ENCODE peak calls at places on chromosomes 4 and X, in nine cellular contexts. L, V, I, R, X, D, M, J and G are unnamed samples.

GRCh38 chr4:165716472-165716871 is 156.6 kb upstream of the TLL1 start:
- DNase-seq in V (no peak), D (no peak), M (no peak), X (no peak), J (no peak), I (no peak), L (no peak), R (no peak), G (no peak)

GRCh38 chrX:72243472-72243871 is 4.6 kb upstream of the ERCC6L start:
- DNase-seq in R (no peak), M (no peak), I (no peak), D (peak; percentile 44), L (no peak), V (no peak), J (no peak), X (no peak), G (no peak)

GRCh38 chr4:124973716-124974115 is 261.2 kb upstream of the ANKRD50 start:
- DNase-seq in X (no peak), D (no peak), V (no peak), J (no peak), R (no peak), L (no peak), I (no peak), M (no peak), G (no peak)

GRCh38 chrX:71652405-71652804 is 14.9 kb upstream of the LOC101059915 start:
- DNase-seq in J (no peak), D (peak; percentile 56), V (no peak), I (peak; percentile 59), R (peak; percentile 6), M (peak; percentile 16), L (peak; percentile 51), X (no peak), G (no peak)

GRCh38 chrX:151359931-151360871 is 36.8 kb upstream of the VMA21 start:
- DNase-seq in R (no peak), D (no peak), M (no peak), J (peak; percentile 64), I (peak; percentile 55), X (peak; percentile 66), V (peak; percentile 36), L (peak; percentile 51), G (no peak)

GRCh38 chrX:49844622-49845021 is 15.5 kb downstream of the PAGE4 start:
- DNase-seq in R (no peak), J (no peak), D (no peak), X (no peak), I (no peak), L (no peak), M (no peak), V (no peak), G (no peak)

GRCh38 chrX:1418901-1419544 is 27.1 kb upstream of the SLC25A6 start:
- DNase-seq in I (no peak), D (no peak), R (no peak), J (no peak), V (no peak), X (peak; percentile 62), L (no peak), M (no peak), G (no peak)

GRCh38 chrX:155211208-155211607 is 5.1 kb upstream of the VBP1 start:
- DNase-seq in V (no peak), L (no peak), M (no peak), I (no peak), R (no peak), X (no peak), J (no peak), D (no peak), G (no peak)

GRCh38 chr4:76781698-76782595 is 116.0 kb downstream of the SOWAHB start:
- DNase-seq in D (peak; percentile 97), M (peak; percentile 84), R (peak; percentile 62), I (no peak), L (no peak), V (no peak), X (no peak), J (peak; percentile 47), G (peak; percentile 82)

GRCh38 chrX:99172958-99173357 is 1237.1 kb downstream of the PCDH19 start:
- DNase-seq in I (no peak), R (no peak), X (no peak), M (no peak), V (no peak), L (no peak), D (no peak), J (peak; percentile 39), G (no peak)

GRCh38 chrX:140091276-140091886 is 126.1 kb upstream of the CXorf66 start:
- DNase-seq in R (no peak), L (no peak), J (peak; percentile 58), D (no peak), I (peak; percentile 39), V (peak; percentile 42), X (peak; percentile 67), M (no peak), G (no peak)

GRCh38 chr4:47836655-47837581 is 949 bp downstream of the CORIN start:
- DNase-seq in I (peak; percentile 88), L (peak; percentile 77), J (peak; percentile 92), D (peak; percentile 84), M (peak; percentile 37), R (peak; percentile 55), V (peak; percentile 59), X (peak; percentile 89), G (no peak)

GRCh38 chrX:19448077-19448476 is 67.2 kb downstream of the MAP3K15 start:
- DNase-seq in I (no peak), X (no peak), J (no peak), D (no peak), V (no peak), M (no peak), L (no peak), R (no peak), G (no peak)

GRCh38 chrX:19440713-19441112 is 74.6 kb downstream of the MAP3K15 start:
- DNase-seq in X (no peak), V (no peak), R (no peak), D (peak; percentile 58), J (no peak), I (no peak), L (peak; percentile 21), M (peak; percentile 5), G (no peak)

GRCh38 chrX:19446397-19446796 is 68.9 kb downstream of the MAP3K15 start:
- DNase-seq in M (no peak), D (no peak), J (no peak), L (no peak), I (no peak), V (no peak), R (no peak), X (no peak), G (no peak)

DNA sequence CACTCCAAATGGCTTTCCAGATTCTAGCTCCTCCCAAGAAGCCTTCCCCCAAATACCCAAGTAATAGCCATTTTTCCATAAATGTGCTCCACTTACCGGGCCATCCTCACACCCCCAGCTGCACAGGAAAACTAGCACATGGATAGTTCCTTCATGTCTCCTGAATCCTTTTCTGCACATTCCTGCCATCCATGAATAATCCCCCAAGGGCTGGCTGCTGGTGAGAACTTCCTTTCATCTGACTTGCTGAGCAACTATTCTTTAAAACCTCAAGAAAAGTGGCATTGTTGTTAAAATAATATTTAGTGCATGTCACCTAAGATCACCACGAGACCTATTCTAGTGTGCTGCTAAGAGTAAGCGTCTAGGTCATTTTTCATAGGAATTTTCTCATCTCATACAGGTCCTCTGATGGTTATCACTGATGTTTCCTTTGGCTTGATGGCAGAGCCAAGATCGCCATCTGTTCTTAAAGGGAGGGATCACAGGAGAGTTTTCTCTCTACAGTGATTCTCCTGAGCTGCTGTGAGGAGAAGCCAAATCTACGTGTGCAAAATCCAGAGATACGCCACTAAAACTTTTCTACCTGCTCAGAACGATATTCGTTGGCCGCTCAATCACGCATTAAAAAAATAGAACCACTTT is 71.3 kb downstream of the MAP3K15 start:
- DNase-seq in M (no peak), I (no peak), R (no peak), L (no peak), D (no peak), J (no peak), V (no peak), X (no peak), G (no peak)
- TF ChIP-seq CTCF in M (no peak), I (no peak), R (no peak), L (no peak), D (no peak), J (no peak), V (no peak), X (no peak), G (no peak)

GRCh38 chr4:168942985-168943384 is 67.1 kb downstream of the CBR4 start:
- DNase-seq in V (no peak), L (no peak), M (no peak), I (no peak), R (no peak), X (no peak), J (peak; percentile 48), D (no peak), G (no peak)
- TF ChIP-seq CTCF in V (peak; percentile 40), L (peak; percentile 31), M (peak; percentile 39), I (peak; percentile 59), R (no peak), X (peak; percentile 42), J (peak; percentile 84), D (peak; percentile 68), G (peak; percentile 49)

GRCh38 chrX:24498975-24499374 is 33.9 kb downstream of the PDK3 start:
- DNase-seq in D (no peak), J (no peak), R (no peak), M (no peak), I (peak; percentile 30), L (no peak), X (no peak), V (no peak), G (no peak)
- TF ChIP-seq CTCF in D (peak; percentile 32), J (peak; percentile 74), R (peak; percentile 40), M (peak; percentile 36), I (peak; percentile 77), L (no peak), X (peak; percentile 55), V (peak; percentile 62), G (peak; percentile 36)

DNA sequence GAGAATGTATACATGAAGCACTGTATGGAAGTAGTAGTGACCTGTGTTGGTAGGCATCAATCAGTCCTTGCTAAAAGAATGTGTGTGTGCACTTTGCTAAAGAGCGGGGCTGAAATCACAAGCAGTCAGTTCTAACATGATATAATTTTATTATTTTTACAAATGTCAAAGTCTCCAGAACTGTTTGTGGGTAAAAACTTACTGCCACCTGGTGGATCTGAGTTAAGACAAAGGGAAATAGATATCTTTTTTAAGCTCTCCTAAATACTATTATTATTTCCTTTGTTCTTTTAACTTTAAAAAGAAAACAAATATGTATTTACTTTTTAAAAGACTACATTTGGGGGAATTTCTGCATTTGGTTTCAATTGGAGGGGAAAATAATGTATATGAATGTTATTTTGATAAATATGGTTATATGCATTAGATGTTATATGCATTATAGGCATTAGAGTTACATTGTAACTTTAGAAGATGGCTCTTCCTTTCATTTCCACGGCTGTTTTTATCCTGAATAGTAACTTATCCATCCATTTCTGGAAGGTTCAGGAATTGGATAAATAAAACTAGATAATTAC is 7.8 kb upstream of the CLOCK start:
- DNase-seq in J (no peak), L (no peak), D (no peak), X (no peak), V (no peak), M (no peak), I (peak; percentile 26), R (no peak), G (no peak)
- TF ChIP-seq CTCF in J (peak; percentile 53), L (no peak), D (peak; percentile 51), X (peak; percentile 51), V (peak; percentile 37), M (peak; percentile 41), I (peak; percentile 69), R (peak; percentile 54), G (peak; percentile 16)